ENCODE peak calls at places on chromosome 4, in ten cellular contexts. K, I, F, B, O, J, N, M, V and W are unnamed samples.

GRCh38 chr4:8694226-8694625 is 101.7 kb downstream of the CPZ start:
- DNase-seq in K (no peak), I (no peak), M (peak), J (no peak), N (no peak), B (peak), F (no peak), V (peak), O (no peak), W (peak)

GRCh38 chr4:132619968-132620367 is 529.1 kb upstream of the PCDH10 start:
- DNase-seq in N (no peak), J (no peak), V (no peak), K (no peak), I (no peak), B (no peak), M (no peak), F (no peak), O (no peak), W (no peak)

GRCh38 chr4:103046416-103047290 is 27.1 kb upstream of the SLC9B1 start:
- DNase-seq in O (no peak), F (peak), J (no peak), B (no peak), M (no peak), V (peak), K (peak), I (no peak), N (no peak), W (peak)

GRCh38 chr4:128604840-128605239 is 204.7 kb upstream of the JADE1 start:
- DNase-seq in M (no peak), I (no peak), O (no peak), K (no peak), B (no peak), F (peak), J (no peak), V (no peak), N (no peak), W (no peak)

GRCh38 chr4:152780267-152780811 is 585 bp downstream of the ARFIP1 start:
- DNase-seq in K (no peak), N (peak), M (no peak), B (no peak), F (peak), O (no peak), J (no peak), V (no peak), I (no peak), W (no peak)

GRCh38 chr4:34323549-34324325 is 1920.6 kb downstream of the ARAP2 start:
- DNase-seq in I (no peak), N (no peak), M (no peak), J (no peak), F (peak), O (no peak), K (no peak), V (no peak), B (no peak), W (no peak)

GRCh38 chr4:125243835-125244397 is 70.8 kb upstream of the FAT4 start:
- DNase-seq in B (no peak), J (no peak), K (peak), F (peak), I (no peak), M (no peak), N (no peak), V (no peak), O (no peak), W (no peak)

GRCh38 chr4:42655921-42656735 is 777 bp downstream of the ATP8A1 start:
- DNase-seq in F (no peak), O (no peak), J (no peak), M (peak), K (peak), B (peak), I (peak), N (peak), V (peak), W (peak)

GRCh38 chr4:156581693-156582092 is 389.9 kb downstream of the PDGFC start:
- DNase-seq in M (no peak), V (no peak), B (no peak), J (no peak), F (no peak), N (no peak), I (no peak), K (peak), O (no peak), W (no peak)

GRCh38 chr4:135824759-135825331 is 1623.3 kb upstream of the PABPC4L start:
- DNase-seq in F (no peak), O (no peak), I (no peak), K (no peak), B (no peak), V (no peak), J (no peak), M (no peak), N (no peak), W (no peak)

GRCh38 chr4:74111990-74112389 is 13.0 kb upstream of the CXCL2 start:
- DNase-seq in V (no peak), K (peak), F (peak), I (no peak), J (no peak), O (no peak), M (no peak), B (no peak), N (no peak), W (peak)

GRCh38 chr4:48944659-48945290 is 38.2 kb upstream of the OCIAD2 start:
- DNase-seq in J (no peak), M (no peak), N (no peak), K (no peak), I (no peak), V (peak), O (no peak), F (no peak), B (no peak), W (peak)

GRCh38 chr4:165864228-165864627 is 8.8 kb upstream of the TLL1 start:
- DNase-seq in F (no peak), O (no peak), B (no peak), V (no peak), M (no peak), N (no peak), K (peak), I (no peak), J (no peak), W (no peak)

GRCh38 chr4:141912831-141913230 is 276.4 kb downstream of the IL15 start:
- DNase-seq in O (no peak), K (peak), I (no peak), B (no peak), N (no peak), V (peak), J (no peak), F (peak), M (no peak), W (peak)

GRCh38 chr4:108359130-108359709 is 190.5 kb upstream of the LEF1 start:
- DNase-seq in M (no peak), N (no peak), V (no peak), J (no peak), O (no peak), K (no peak), I (no peak), F (no peak), B (no peak), W (no peak)

GRCh38 chr4:3252480-3252828 is 3.5 kb downstream of the MSANTD1 start:
- DNase-seq in K (no peak), N (no peak), J (no peak), B (no peak), F (no peak), M (no peak), V (no peak), I (peak), O (no peak), W (no peak)

GRCh38 chr4:15006416-15007024 is 4.2 kb downstream of the CPEB2 start:
- DNase-seq in V (no peak), B (no peak), M (no peak), J (no peak), I (no peak), F (peak), O (no peak), K (peak), N (no peak), W (no peak)

GRCh38 chr4:125313497-125313896 is 1.3 kb upstream of the FAT4 start:
- DNase-seq in F (peak), I (no peak), O (no peak), M (no peak), K (peak), J (no peak), V (no peak), N (peak), B (peak), W (no peak)

GRCh38 chr4:135510582-135510981 is 1309.0 kb upstream of the PABPC4L start:
- DNase-seq in J (no peak), M (no peak), O (no peak), N (no peak), V (no peak), K (no peak), I (no peak), B (no peak), F (no peak), W (no peak)

GRCh38 chr4:6018331-6018730 is at the start of gene C4orf50:
- DNase-seq in V (no peak), M (no peak), F (no peak), I (no peak), J (no peak), K (no peak), N (no peak), B (no peak), O (no peak), W (no peak)

GRCh38 chr4:94451669-94452475 is at the start of gene PDLIM5:
- DNase-seq in B (peak), F (peak), K (peak), N (peak), M (peak), J (peak), V (peak), I (peak), O (peak), W (peak)

GRCh38 chr4:69096810-69097209 is 536 bp downstream of the UGT2B7 start:
- DNase-seq in M (no peak), F (no peak), K (no peak), J (no peak), N (no peak), I (no peak), B (no peak), V (no peak), O (no peak), W (no peak)

GRCh38 chr4:7236847-7237246 is 44.5 kb downstream of the SORCS2 start:
- DNase-seq in N (no peak), K (no peak), V (no peak), M (no peak), J (no peak), O (no peak), I (peak), B (peak), F (peak), W (no peak)

GRCh38 chr4:143294310-143294709 is 42.4 kb upstream of the GAB1 start:
- DNase-seq in N (no peak), F (peak), K (no peak), J (no peak), M (no peak), I (peak), V (peak), O (peak), B (peak), W (peak)

GRCh38 chr4:88526221-88526815 is 2.7 kb upstream of the PYURF start:
- DNase-seq in J (no peak), O (no peak), F (no peak), M (no peak), N (no peak), I (no peak), B (no peak), K (peak), V (no peak), W (no peak)

GRCh38 chr4:114318309-114318708 is 280.3 kb upstream of the UGT8 start:
- DNase-seq in V (no peak), I (no peak), B (no peak), J (no peak), M (no peak), N (no peak), O (no peak), K (no peak), F (peak), W (no peak)

GRCh38 chr4:55545133-55545532 is 1.6 kb downstream of the CLOCK start:
- DNase-seq in I (no peak), V (no peak), K (peak), N (no peak), B (no peak), M (no peak), F (peak), J (no peak), O (no peak), W (no peak)

GRCh38 chr4:153114771-153115321 is 89.4 kb upstream of the TRIM2 start:
- DNase-seq in B (no peak), V (peak), F (peak), J (no peak), M (no peak), K (no peak), O (no peak), I (no peak), N (no peak), W (no peak)

GRCh38 chr4:127732623-127733199 is 2.5 kb downstream of the SLC25A31 start:
- DNase-seq in F (peak), K (peak), I (no peak), O (no peak), M (no peak), N (no peak), J (peak), V (no peak), B (no peak), W (no peak)

GRCh38 chr4:151276787-151277557 is at the start of gene PRSS48:
- DNase-seq in O (no peak), N (peak), B (peak), V (peak), K (peak), M (no peak), F (peak), J (no peak), I (peak), W (peak)

DNA sequence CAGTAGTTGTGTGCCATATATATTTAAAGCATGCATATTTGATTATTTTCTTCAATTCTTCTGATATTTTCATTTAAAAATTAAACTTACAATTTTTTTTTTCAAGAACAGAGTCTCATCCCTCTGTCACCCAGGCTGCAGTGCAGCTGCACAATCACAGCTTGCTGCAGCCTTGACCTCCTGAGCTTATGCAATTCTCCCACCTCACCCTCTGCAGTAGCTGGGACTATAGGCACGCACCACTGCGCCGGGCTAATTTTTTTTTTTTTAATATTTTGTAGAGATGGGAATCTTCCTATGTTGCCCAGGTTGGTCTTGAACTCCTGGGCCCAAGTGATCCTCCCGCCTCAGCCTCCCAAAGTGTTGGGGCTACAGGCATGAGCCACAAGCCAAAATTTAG is 5.8 kb upstream of the DCLK2 start:
- DNase-seq in V (no peak), K (no peak), I (no peak), M (no peak), N (no peak), O (no peak), J (no peak), F (no peak), B (no peak), W (no peak)
- H3K27ac ChIP-seq in V (no peak), K (no peak), I (no peak), M (no peak), N (no peak), O (no peak), J (no peak), F (no peak), B (no peak), W (peak)

DNA sequence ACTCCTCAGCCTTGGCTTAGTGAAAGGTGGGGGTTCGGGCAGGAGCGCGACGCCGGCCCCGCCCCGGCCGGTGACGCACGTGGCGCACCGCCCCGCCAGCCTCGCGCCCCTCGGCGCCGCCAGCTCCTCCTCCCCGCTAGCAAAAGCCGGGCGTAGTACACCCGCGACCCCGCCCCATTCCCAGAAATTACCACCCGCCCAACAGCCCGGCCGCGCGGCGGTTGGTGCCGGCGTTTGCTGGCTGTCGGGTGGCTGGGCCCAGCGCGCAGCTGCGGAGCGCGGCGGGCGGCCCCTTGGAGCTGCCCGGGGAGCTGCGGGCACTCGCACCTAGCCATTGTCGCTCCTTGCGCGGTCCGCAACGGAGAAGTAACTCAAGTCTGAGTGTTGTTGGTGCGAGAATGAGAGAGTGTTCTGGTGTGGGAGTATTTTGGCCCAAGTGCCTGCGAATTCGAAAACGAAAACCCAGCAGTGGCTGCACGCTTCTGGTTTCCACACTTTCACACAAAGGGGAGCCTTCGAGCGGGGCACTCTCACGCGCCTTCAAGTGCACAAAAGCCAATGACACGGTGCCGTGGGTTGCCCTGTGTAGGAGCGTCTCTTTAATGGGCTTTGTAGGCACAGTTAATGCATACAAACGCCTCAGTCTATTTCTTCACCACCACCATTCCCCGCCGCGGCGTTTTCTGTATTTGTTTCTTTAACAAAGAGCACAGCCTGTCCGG is 1.0 kb upstream of the ELF2 start:
- DNase-seq in V (peak), O (peak), N (peak), F (peak), B (peak), M (peak), J (peak), I (peak), K (peak), W (peak)
- TF ChIP-seq POLR2A in V (no peak), O (peak), N (peak), F (peak), B (peak), M (peak), J (peak), I (peak), K (peak), W (peak)

GRCh38 chr4:86362510-86362909 is 2.7 kb upstream of the MAPK10 start:
- DNase-seq in O (no peak), M (no peak), B (no peak), J (no peak), V (no peak), I (no peak), N (no peak), F (no peak), K (no peak), W (no peak)

GRCh38 chr4:86358176-86358701 is 1.6 kb downstream of the MAPK10 start:
- DNase-seq in F (peak), I (no peak), O (no peak), V (no peak), B (no peak), K (no peak), N (no peak), J (no peak), M (no peak), W (no peak)

GRCh38 chr4:86356831-86357230 is 3.0 kb downstream of the MAPK10 start:
- DNase-seq in O (no peak), K (no peak), F (no peak), I (no peak), V (no peak), M (no peak), J (no peak), N (no peak), B (no peak), W (no peak)

GRCh38 chr4:86357608-86358007 is 2.2 kb downstream of the MAPK10 start:
- DNase-seq in M (no peak), B (no peak), I (no peak), F (no peak), J (no peak), K (no peak), V (no peak), N (no peak), O (no peak), W (no peak)

GRCh38 chr4:86359944-86360478 is at the start of gene MAPK10:
- DNase-seq in O (peak), B (peak), J (peak), N (peak), V (peak), M (peak), I (peak), F (peak), K (peak), W (peak)
- H3K27ac ChIP-seq in O (no peak), B (no peak), J (no peak), N (no peak), V (peak), M (peak), I (no peak), F (peak), K (no peak), W (no peak)

GRCh38 chr4:82376109-82376508 is 2.3 kb upstream of the HNRNPD start:
- DNase-seq in F (no peak), I (no peak), M (peak), K (no peak), B (no peak), N (no peak), V (no peak), J (no peak), O (no peak), W (no peak)

GRCh38 chr4:82372502-82372873 is 1.3 kb downstream of the HNRNPD start:
- DNase-seq in I (no peak), V (peak), N (peak), B (no peak), O (no peak), M (peak), J (no peak), K (peak), F (peak), W (peak)

GRCh38 chr4:82373816-82374740 is at the start of gene HNRNPD:
- DNase-seq in B (peak), V (peak), J (peak), O (peak), I (peak), M (peak), K (peak), N (peak), F (peak), W (peak)

GRCh38 chr4:82371398-82371972 is 2.3 kb downstream of the HNRNPD start:
- DNase-seq in N (no peak), V (no peak), J (no peak), K (peak), M (no peak), B (no peak), F (peak), I (no peak), O (no peak), W (no peak)

DNA sequence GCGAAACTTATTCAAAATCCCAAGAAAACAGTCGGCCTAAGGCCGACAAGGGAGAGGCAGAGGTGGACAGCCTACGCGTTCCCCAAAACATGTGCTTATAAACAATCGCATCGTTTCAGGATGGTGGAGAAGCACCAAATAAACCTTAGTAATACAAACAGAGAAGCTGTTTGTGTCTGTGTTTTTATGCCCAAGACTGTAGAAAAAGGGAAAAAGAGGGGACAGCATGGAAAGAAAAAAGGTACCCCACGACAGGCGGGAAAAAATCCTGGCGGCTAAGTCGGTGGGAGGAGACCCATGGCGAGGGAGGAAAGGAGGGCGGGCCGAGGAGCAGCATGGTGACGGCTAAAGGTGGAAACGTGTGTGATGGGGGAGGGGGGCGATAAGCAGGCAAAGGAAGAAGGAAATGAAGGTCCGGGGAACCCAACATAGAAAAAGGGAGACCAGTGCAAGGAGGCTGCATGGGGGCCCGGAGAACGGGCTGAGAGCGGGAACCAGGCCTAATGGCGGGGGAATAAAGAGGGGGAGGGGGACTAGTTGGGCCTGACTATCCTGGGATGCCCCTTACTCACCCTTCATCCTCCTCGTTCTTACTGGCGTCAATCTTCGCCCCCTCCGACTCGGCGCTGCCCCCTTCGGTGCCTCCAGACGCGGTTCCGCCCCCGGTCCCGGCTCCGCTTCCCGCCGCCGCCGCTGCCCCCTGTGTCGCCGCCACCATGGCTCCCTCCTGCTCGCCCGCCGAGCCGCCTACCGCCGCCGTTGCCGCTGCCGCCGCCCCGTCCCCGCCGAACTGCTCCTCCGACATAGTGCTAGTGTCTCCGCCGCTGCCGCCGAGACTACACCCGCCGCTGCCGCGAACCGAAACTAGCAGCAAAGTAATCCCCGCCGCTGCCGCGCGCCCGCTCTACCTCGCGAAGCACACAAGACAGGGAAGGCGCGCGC is 646 bp downstream of the HNRNPD start:
- DNase-seq in K (peak), N (peak), F (peak), M (peak), O (peak), V (peak), B (peak), J (peak), I (peak), W (peak)
- TF ChIP-seq POLR2A in K (peak), N (peak), F (peak), M (no peak), O (no peak), V (no peak), B (no peak), J (no peak), I (no peak), W (no peak)